ENCODE peak calls at places on chromosomes 7 and 10, in ten cellular contexts. E is kidney, Q is astrocyte, N is IMR-90, F is heart right ventricle, D is sigmoid colon, X is hepatocyte, J is brain microvascular endothelial cell, C is astrocyte of the spinal cord, R is transverse colon. L is an unnamed sample.

GRCh38 chr7:27193335-27194001 is 6.4 kb downstream of the HOXA13 start:
- DNase-seq in E (peak; percentile 44), Q (no peak), N (no peak), F (no peak), D (no peak), X (no peak), J (no peak), C (no peak), R (no peak), L (no peak)

GRCh38 chr7:113824117-113824823 is 94.5 kb downstream of the PPP1R3A start:
- DNase-seq in E (no peak), Q (peak; percentile 10), N (no peak), F (no peak), D (no peak), X (no peak), J (no peak), C (peak; percentile 13), R (no peak), L (no peak)

GRCh38 chr10:128124813-128125403 is 1.3 kb downstream of the MKI67 start:
- DNase-seq in E (no peak), Q (no peak), N (no peak), F (no peak), D (no peak), X (no peak), J (no peak), C (no peak), R (peak; percentile 11), L (no peak)

GRCh38 chr7:111098011-111098925 is 7.3 kb downstream of the LRRN3 start:
- DNase-seq in E (no peak), Q (no peak), N (peak; percentile 58), F (peak; percentile 10), D (no peak), X (peak; percentile 67), J (peak; percentile 58), C (peak; percentile 64), R (peak; percentile 10), L (peak; percentile 64)

GRCh38 chr10:42879380-42880254 is 97.0 kb downstream of the BMS1 start:
- DNase-seq in E (peak; percentile 53), Q (no peak), N (no peak), F (no peak), D (no peak), X (no peak), J (no peak), C (no peak), R (no peak), L (no peak)

GRCh38 chr7:100449190-100449795 is 13.0 kb upstream of the PPP1R35 start:
- DNase-seq in E (no peak), Q (no peak), N (no peak), F (no peak), D (no peak), X (no peak), J (no peak), C (no peak), R (no peak), L (no peak)

GRCh38 chr10:131072651-131073468 is 238.7 kb downstream of the TCERG1L start:
- DNase-seq in E (no peak), Q (no peak), N (no peak), F (no peak), D (no peak), X (no peak), J (no peak), C (no peak), R (no peak), L (no peak)

GRCh38 chr10:70806841-70807240 is 8.9 kb upstream of the SGPL1 start:
- DNase-seq in E (no peak), Q (no peak), N (no peak), F (no peak), D (no peak), X (no peak), J (no peak), C (no peak), R (no peak), L (no peak)

GRCh38 chr7:73876973-73877372 is 16.0 kb downstream of the TMEM270 start:
- DNase-seq in E (peak; percentile 51), Q (no peak), N (no peak), F (no peak), D (no peak), X (no peak), J (no peak), C (no peak), R (no peak), L (no peak)

GRCh38 chr10:28331821-28332220 is 29.0 kb upstream of the MPP7 start:
- DNase-seq in E (no peak), Q (peak; percentile 98), N (peak; percentile 97), F (no peak), D (no peak), X (no peak), J (peak; percentile 87), C (peak; percentile 95), R (no peak), L (peak; percentile 25)

GRCh38 chr10:3485287-3485686 is 299.7 kb downstream of the KLF6 start:
- DNase-seq in E (no peak), Q (no peak), N (no peak), F (no peak), D (no peak), X (no peak), J (no peak), C (no peak), R (no peak), L (no peak)

GRCh38 chr10:3487228-3487627 is 297.8 kb downstream of the KLF6 start:
- DNase-seq in E (no peak), Q (no peak), N (no peak), F (no peak), D (no peak), X (no peak), J (no peak), C (no peak), R (no peak), L (no peak)

GRCh38 chr10:3486346-3487065 is 298.5 kb downstream of the KLF6 start:
- DNase-seq in E (peak; percentile 94), Q (peak; percentile 67), N (peak; percentile 57), F (no peak), D (no peak), X (peak; percentile 93), J (no peak), C (peak; percentile 53), R (peak; percentile 92), L (peak; percentile 44)

GRCh38 chr10:3482200-3482993 is 302.6 kb downstream of the KLF6 start:
- DNase-seq in E (no peak), Q (peak; percentile 96), N (peak; percentile 95), F (peak; percentile 39), D (peak; percentile 88), X (peak; percentile 92), J (peak; percentile 89), C (peak; percentile 95), R (peak; percentile 65), L (peak; percentile 94)

DNA sequence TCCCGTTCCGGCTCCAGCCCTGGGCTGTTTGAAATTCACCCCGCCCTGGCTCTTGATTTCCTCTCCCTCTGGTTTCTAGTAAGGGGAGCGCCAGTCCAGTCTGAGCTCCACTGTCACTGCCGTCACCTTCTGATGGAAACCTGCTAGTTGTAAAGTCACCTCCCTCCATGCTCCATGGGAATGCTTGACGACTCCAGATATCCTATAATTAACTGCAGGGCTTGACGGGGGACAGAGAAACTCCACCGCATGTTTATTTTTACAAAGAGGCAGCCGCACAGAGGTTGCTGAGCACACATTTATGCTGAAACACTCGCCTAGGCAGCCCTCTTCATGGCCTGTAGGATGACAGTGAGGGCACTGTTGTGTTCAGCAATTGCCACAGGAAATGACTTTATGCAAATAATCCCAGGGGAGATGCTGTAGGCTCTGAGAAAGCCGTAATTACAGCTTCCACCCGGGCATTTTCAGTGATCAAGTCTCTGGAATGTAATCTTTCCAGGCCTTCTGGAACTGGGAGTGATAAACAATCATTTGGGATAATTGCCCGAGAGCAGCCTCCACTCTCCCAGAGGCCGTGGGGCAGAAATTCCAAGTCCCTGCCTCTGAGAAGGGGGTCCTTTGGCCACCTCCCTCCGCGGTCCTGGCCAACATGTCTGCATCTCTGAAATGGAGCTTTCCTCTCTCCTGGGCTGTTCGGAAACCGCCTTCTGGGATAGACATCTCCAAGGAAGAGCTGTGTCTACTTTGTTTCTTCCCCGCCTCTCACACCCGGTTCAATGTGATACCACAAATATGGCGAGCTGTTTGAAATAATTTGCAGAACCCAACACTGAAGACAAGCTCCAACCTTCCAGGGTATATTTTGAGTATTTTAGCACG is 300.5 kb downstream of the KLF6 start:
- DNase-seq in E (no peak), Q (no peak), N (peak; percentile 73), F (no peak), D (no peak), X (no peak), J (peak; percentile 18), C (peak; percentile 55), R (no peak), L (peak; percentile 44)
- H3K4me3 ChIP-seq in E (no peak overlapping the region), Q (no peak overlapping the region), N (no peak overlapping the region), F (no peak overlapping the region), D (no peak overlapping the region), X (no peak overlapping the region), J (no peak overlapping the region), C (no peak overlapping the region), R (no peak overlapping the region), L (no peak overlapping the region)

DNA sequence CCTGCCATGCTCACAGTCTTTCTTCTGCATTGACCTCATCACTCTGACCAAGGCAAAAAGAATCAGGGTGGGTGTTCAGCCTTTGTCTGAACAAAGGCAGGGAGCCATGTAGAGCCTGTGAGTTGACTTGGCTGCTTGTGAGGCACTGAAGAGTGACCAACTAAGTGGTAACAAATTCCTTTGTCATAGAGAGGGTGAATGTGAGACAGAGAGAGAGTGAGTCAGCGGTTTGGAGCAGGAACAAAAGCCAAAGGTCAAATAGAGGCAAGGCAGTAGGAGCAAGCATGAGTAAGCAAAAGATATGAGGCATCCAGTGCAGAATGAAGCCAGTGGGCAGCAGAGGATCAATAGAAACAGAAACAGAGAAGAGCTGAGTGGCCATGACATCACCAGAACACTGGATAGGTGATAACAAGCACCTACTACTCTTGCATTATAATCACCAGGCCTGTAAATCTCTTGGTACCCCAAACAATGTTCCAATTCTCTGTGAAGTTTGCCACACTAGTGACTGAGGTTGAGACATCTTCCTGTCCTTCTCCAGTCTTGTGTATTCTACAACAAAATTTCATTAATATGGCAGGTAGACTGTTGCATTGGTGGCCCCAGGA is 116.2 kb upstream of the LAMB4 start:
- DNase-seq in E (no peak), Q (peak; percentile 99), N (peak; percentile 96), F (no peak), D (no peak), X (peak; percentile 52), J (peak; percentile 95), C (peak; percentile 94), R (no peak), L (peak; percentile 96)
- TF ChIP-seq CTCF in E (no peak), Q (no peak), N (peak; percentile 26), F (no peak), D (no peak), X (no peak), J (peak; percentile 42), C (peak; percentile 26), R (no peak), L (peak; percentile 19)

GRCh38 chr10:31384589-31384949 is 65.6 kb downstream of the ZEB1 start:
- DNase-seq in E (no peak), Q (no peak), N (peak; percentile 38), F (no peak), D (no peak), X (no peak), J (no peak), C (peak; percentile 42), R (no peak), L (peak; percentile 31)
- H3K4me3 ChIP-seq in E (no peak overlapping the region), Q (no peak overlapping the region), N (no peak overlapping the region), F (no peak overlapping the region), D (no peak overlapping the region), X (no peak overlapping the region), J (no peak overlapping the region), C (no peak overlapping the region), R (no peak overlapping the region), L (no peak overlapping the region)

DNA sequence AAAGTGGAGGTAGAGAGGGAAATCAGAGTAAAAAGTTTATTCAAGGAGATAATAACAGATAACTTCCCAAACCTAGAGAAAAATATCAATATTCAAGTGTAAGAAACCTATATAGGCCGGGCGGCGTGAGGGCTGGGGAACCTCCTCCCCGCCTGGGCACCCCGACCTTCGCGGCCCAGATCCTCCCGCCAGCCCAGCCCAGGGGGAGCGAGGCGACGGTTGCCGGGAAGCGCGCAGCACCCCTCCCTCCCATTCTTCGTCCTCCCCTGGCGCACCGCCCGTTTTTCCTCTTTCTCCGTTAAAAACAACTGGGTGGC is 32.4 kb upstream of the SFTPD start:
- DNase-seq in E (no peak), Q (no peak), N (no peak), F (peak; percentile 59), D (no peak), X (no peak), J (no peak), C (no peak), R (no peak), L (no peak)
- TF ChIP-seq CTCF in E (no peak), Q (no peak), N (no peak), F (no peak), D (no peak), X (no peak), J (no peak), C (no peak), R (no peak), L (no peak)